ENCODE peak calls at places on chromosome 2, in four cellular contexts. W is naive thymus-derived CD8-positive, alpha-beta T cell; V is T-helper 1 cell; L is NCI-H510A treated with DMSO at 0.1 percent for 48 hours. I is an unnamed sample.
A peak's percentile ranks its signal among the peaks of the same experiment; 100 is the strongest.

GRCh38 chr2:47344890-47345583 is 57.9 kb upstream of the MSH2 start:
- DNase-seq in W (no peak), V (no peak), L (peak; percentile 99), I (peak; percentile 97)

GRCh38 chr2:118051956-118052355 is 36.3 kb upstream of the INSIG2 start:
- DNase-seq in W (no peak), V (no peak), L (no peak), I (no peak)

GRCh38 chr2:237870754-237871651 is 11.6 kb downstream of the RAMP1 start:
- DNase-seq in W (no peak), V (no peak), L (no peak), I (no peak)

GRCh38 chr2:229653551-229653950 is 60.8 kb downstream of the DNER start:
- DNase-seq in W (no peak), V (no peak), L (no peak), I (no peak)

GRCh38 chr2:45700407-45701013 is 49.0 kb downstream of the PRKCE start:
- DNase-seq in W (no peak), V (no peak), L (no peak), I (no peak)

GRCh38 chr2:156333274-156333950 is 891 bp upstream of the NR4A2 start:
- DNase-seq in W (peak; percentile 40), V (no peak), L (no peak), I (peak; percentile 52)

GRCh38 chr2:203440671-203441070 is 94.4 kb downstream of the RAPH1 start:
- DNase-seq in W (no peak), V (no peak), L (no peak), I (no peak)

GRCh38 chr2:26464390-26465265 is 13.3 kb downstream of the OTOF start:
- DNase-seq in W (no peak), V (no peak), L (no peak), I (no peak)

GRCh38 chr2:169815849-169816248 is 8.9 kb downstream of the METTL5 start:
- DNase-seq in W (no peak), V (no peak), L (no peak), I (no peak)

GRCh38 chr2:39780825-39781600 is 2.0 kb upstream of the THUMPD2 start:
- DNase-seq in W (peak; percentile 4), V (no peak), L (peak; percentile 40), I (no peak)

GRCh38 chr2:225041210-225041870 is 928 bp downstream of the DOCK10 start:
- DNase-seq in W (peak; percentile 49), V (peak; percentile 42), L (no peak), I (peak; percentile 76)

GRCh38 chr2:64448069-64448468 is 5.9 kb upstream of the LGALSL start:
- DNase-seq in W (no peak), V (no peak), L (no peak), I (no peak)

GRCh38 chr2:232556426-232556825 is 5.9 kb downstream of the EIF4E2 start:
- DNase-seq in W (no peak), V (no peak), L (no peak), I (no peak)

GRCh38 chr2:207937253-207937652 is 88.1 kb downstream of the PLEKHM3 start:
- DNase-seq in W (no peak), V (no peak), L (no peak), I (no peak)

GRCh38 chr2:150478206-150478974 is 9.1 kb downstream of the RND3 start:
- DNase-seq in W (no peak), V (no peak), L (no peak), I (no peak)

GRCh38 chr2:202814226-202814625 is 57.3 kb downstream of the ICA1L start:
- DNase-seq in W (no peak), V (no peak), L (no peak), I (no peak)

GRCh38 chr2:150388289-150388625 is 99.2 kb downstream of the RND3 start:
- DNase-seq in W (no peak), V (no peak), L (no peak), I (peak; percentile 77)

GRCh38 chr2:119253114-119253702 is 29.6 kb downstream of the STEAP3 start:
- DNase-seq in W (no peak), V (no peak), L (no peak), I (no peak)

GRCh38 chr2:231200805-231201474 is 2.5 kb downstream of the ARMC9 start:
- DNase-seq in W (no peak), V (no peak), L (no peak), I (no peak)

GRCh38 chr2:161915121-161915520 is 158.9 kb downstream of the DPP4 start:
- DNase-seq in W (no peak), V (no peak), L (no peak), I (no peak)

GRCh38 chr2:20444993-20445910 is 1.6 kb upstream of the RHOB start:
- DNase-seq in W (no peak), V (no peak), L (no peak), I (no peak)

GRCh38 chr2:223197046-223197445 is 145.1 kb downstream of the KCNE4 start:
- DNase-seq in W (no peak), V (no peak), L (no peak), I (no peak)

GRCh38 chr2:64504774-64505720 is 19.1 kb upstream of the AFTPH start:
- DNase-seq in W (no peak), V (no peak), L (no peak), I (no peak)

GRCh38 chr2:63614448-63614968 is 25.7 kb downstream of the MDH1 start:
- DNase-seq in W (no peak), V (no peak), L (no peak), I (no peak)

GRCh38 chr2:211128287-211128686 is 571.9 kb downstream of the CPS1 start:
- DNase-seq in W (no peak), V (no peak), L (no peak), I (no peak)

GRCh38 chr2:10157293-10157692 is 34.8 kb downstream of the RRM2 start:
- DNase-seq in W (no peak), V (no peak), L (no peak), I (peak; percentile 12)

GRCh38 chr2:197675711-197676188 is 363 bp upstream of the RFTN2 start:
- DNase-seq in W (no peak), V (no peak), L (no peak), I (no peak)

GRCh38 chr2:109376796-109377495 is 236.8 kb downstream of the SEPTIN10 start:
- DNase-seq in W (no peak), V (no peak), L (no peak), I (no peak)

GRCh38 chr2:11073251-11073650 is 82.0 kb upstream of the SLC66A3 start:
- DNase-seq in W (no peak), V (no peak), L (peak; percentile 57), I (peak; percentile 38)

GRCh38 chr2:197998702-197999101 is 194.3 kb downstream of the PLCL1 start:
- DNase-seq in W (no peak), V (no peak), L (no peak), I (no peak)

GRCh38 chr2:30612371-30612770 is 165.3 kb downstream of the LCLAT1 start:
- DNase-seq in W (no peak), V (no peak), L (peak; percentile 23), I (peak; percentile 81)

GRCh38 chr2:182163878-182164277 is 178.2 kb downstream of the PPP1R1C start:
- DNase-seq in W (no peak), V (no peak), L (no peak), I (no peak)

GRCh38 chr2:181041661-181042060 is 61.3 kb downstream of the UBE2E3 start:
- DNase-seq in W (no peak), V (no peak), L (no peak), I (peak; percentile 71)

GRCh38 chr2:233814436-233814835 is 36.3 kb downstream of the MROH2A start:
- DNase-seq in W (no peak), V (no peak), L (no peak), I (no peak)

GRCh38 chr2:42675815-42676214 is 88.1 kb downstream of the OXER1 start:
- DNase-seq in W (no peak), V (no peak), L (peak; percentile 28), I (no peak)

GRCh38 chr2:213101686-213102460 is 49.5 kb downstream of the IKZF2 start:
- DNase-seq in W (no peak), V (no peak), L (peak; percentile 33), I (peak; percentile 4)

GRCh38 chr2:48849770-48850169 is 94.2 kb upstream of the LHCGR start:
- DNase-seq in W (no peak), V (no peak), L (no peak), I (no peak)

GRCh38 chr2:215728504-215729065 is 284.8 kb downstream of the MREG start:
- DNase-seq in W (no peak), V (no peak), L (no peak), I (no peak)

GRCh38 chr2:101328474-101329007 is 20.0 kb upstream of the RNF149 start:
- DNase-seq in W (peak; percentile 79), V (no peak), L (peak; percentile 14), I (peak; percentile 11)